ENCODE peak calls at places on chromosome 4, in nine cellular contexts. One of them, this sample, is unnamed.

GRCh38 chr4:8840816-8841455 is 30.7 kb downstream of the HMX1 start:
- DNase-seq in fibroblast of lung: no peak
- DNase-seq in ovary: no peak
- DNase-seq in uterus: no peak
- DNase-seq in esophagus squamous epithelium: no peak
- DNase-seq in PC-9: no peak
- DNase-seq in heart left ventricle: no peak
- DNase-seq in Panc1: no peak
- DNase-seq in astrocyte: no peak
- DNase-seq in this sample: no peak

GRCh38 chr4:54499308-54500074 is 158.3 kb upstream of the KIT start:
- DNase-seq in Panc1: no peak
- DNase-seq in ovary: no peak
- DNase-seq in PC-9: peak; percentile 61
- DNase-seq in astrocyte: peak; percentile 52
- DNase-seq in fibroblast of lung: peak; percentile 66
- DNase-seq in heart left ventricle: no peak
- DNase-seq in uterus: no peak
- DNase-seq in esophagus squamous epithelium: no peak
- DNase-seq in this sample: no peak

GRCh38 chr4:163484906-163485305 is 9.6 kb upstream of the TMA16 start:
- DNase-seq in PC-9: no peak
- DNase-seq in fibroblast of lung: peak; percentile 34
- DNase-seq in astrocyte: peak; percentile 10
- DNase-seq in uterus: peak; percentile 37
- DNase-seq in Panc1: no peak
- DNase-seq in esophagus squamous epithelium: no peak
- DNase-seq in heart left ventricle: no peak
- DNase-seq in ovary: no peak
- DNase-seq in this sample: peak; percentile 14

GRCh38 chr4:36244257-36245084 is at the start of gene ARAP2:
- DNase-seq in uterus: peak; percentile 34
- DNase-seq in Panc1: no peak
- DNase-seq in astrocyte: peak; percentile 53
- DNase-seq in PC-9: peak; percentile 76
- DNase-seq in ovary: peak; percentile 15
- DNase-seq in fibroblast of lung: peak; percentile 68
- DNase-seq in heart left ventricle: peak; percentile 41
- DNase-seq in esophagus squamous epithelium: peak; percentile 2
- DNase-seq in this sample: no peak

GRCh38 chr4:159191989-159192388 is 89.1 kb downstream of the RAPGEF2 start:
- DNase-seq in PC-9: peak; percentile 49
- DNase-seq in astrocyte: peak; percentile 83
- DNase-seq in ovary: no peak
- DNase-seq in fibroblast of lung: peak; percentile 88
- DNase-seq in Panc1: no peak
- DNase-seq in uterus: no peak
- DNase-seq in heart left ventricle: no peak
- DNase-seq in esophagus squamous epithelium: no peak
- DNase-seq in this sample: no peak

GRCh38 chr4:104574371-104574770 is 79.7 kb upstream of the CXXC4 start:
- DNase-seq in fibroblast of lung: no peak
- DNase-seq in esophagus squamous epithelium: no peak
- DNase-seq in uterus: no peak
- DNase-seq in PC-9: no peak
- DNase-seq in heart left ventricle: no peak
- DNase-seq in Panc1: no peak
- DNase-seq in astrocyte: no peak
- DNase-seq in ovary: no peak
- DNase-seq in this sample: no peak

GRCh38 chr4:186037692-186038658 is 31.0 kb upstream of the TLR3 start:
- DNase-seq in astrocyte: peak; percentile 54
- DNase-seq in PC-9: peak; percentile 65
- DNase-seq in fibroblast of lung: peak; percentile 69
- DNase-seq in ovary: peak; percentile 36
- DNase-seq in uterus: peak; percentile 62
- DNase-seq in heart left ventricle: no peak
- DNase-seq in esophagus squamous epithelium: no peak
- DNase-seq in Panc1: peak; percentile 51
- DNase-seq in this sample: peak; percentile 54

GRCh38 chr4:26510334-26510705 is 20.0 kb upstream of the CCKAR start:
- DNase-seq in ovary: no peak
- DNase-seq in fibroblast of lung: no peak
- DNase-seq in astrocyte: no peak
- DNase-seq in heart left ventricle: no peak
- DNase-seq in Panc1: no peak
- DNase-seq in uterus: no peak
- DNase-seq in esophagus squamous epithelium: no peak
- DNase-seq in PC-9: no peak
- DNase-seq in this sample: no peak

GRCh38 chr4:100736651-100737450 is 219.0 kb upstream of the EMCN start:
- DNase-seq in Panc1: no peak
- DNase-seq in ovary: no peak
- DNase-seq in astrocyte: peak; percentile 95
- DNase-seq in esophagus squamous epithelium: no peak
- DNase-seq in PC-9: peak; percentile 38
- DNase-seq in fibroblast of lung: peak; percentile 95
- DNase-seq in uterus: peak; percentile 19
- DNase-seq in heart left ventricle: no peak
- DNase-seq in this sample: peak; percentile 54

GRCh38 chr4:72945719-72946336 is 123.7 kb downstream of the COX18 start:
- DNase-seq in fibroblast of lung: no peak
- DNase-seq in esophagus squamous epithelium: no peak
- DNase-seq in Panc1: no peak
- DNase-seq in heart left ventricle: no peak
- DNase-seq in PC-9: no peak
- DNase-seq in uterus: no peak
- DNase-seq in astrocyte: no peak
- DNase-seq in ovary: no peak
- DNase-seq in this sample: no peak

GRCh38 chr4:96154676-96155075 is 314.8 kb downstream of the PDHA2 start:
- DNase-seq in PC-9: no peak
- DNase-seq in Panc1: no peak
- DNase-seq in fibroblast of lung: peak; percentile 71
- DNase-seq in uterus: no peak
- DNase-seq in astrocyte: peak; percentile 64
- DNase-seq in heart left ventricle: no peak
- DNase-seq in ovary: no peak
- DNase-seq in esophagus squamous epithelium: no peak
- DNase-seq in this sample: no peak

GRCh38 chr4:128854433-128854832 is 44.9 kb downstream of the JADE1 start:
- DNase-seq in fibroblast of lung: peak; percentile 76
- DNase-seq in PC-9: no peak
- DNase-seq in esophagus squamous epithelium: no peak
- DNase-seq in Panc1: no peak
- DNase-seq in ovary: no peak
- DNase-seq in astrocyte: peak; percentile 67
- DNase-seq in heart left ventricle: no peak
- DNase-seq in uterus: no peak
- DNase-seq in this sample: no peak

GRCh38 chr4:88705223-88705622 is 7.6 kb upstream of the NAP1L5 start:
- DNase-seq in ovary: no peak
- DNase-seq in PC-9: no peak
- DNase-seq in Panc1: no peak
- DNase-seq in fibroblast of lung: no peak
- DNase-seq in astrocyte: no peak
- DNase-seq in heart left ventricle: no peak
- DNase-seq in esophagus squamous epithelium: no peak
- DNase-seq in uterus: no peak
- DNase-seq in this sample: no peak

GRCh38 chr4:88705805-88706518 is 8.3 kb upstream of the NAP1L5 start:
- DNase-seq in heart left ventricle: no peak
- DNase-seq in esophagus squamous epithelium: no peak
- DNase-seq in PC-9: no peak
- DNase-seq in fibroblast of lung: peak; percentile 69
- DNase-seq in astrocyte: peak; percentile 59
- DNase-seq in uterus: no peak
- DNase-seq in Panc1: no peak
- DNase-seq in ovary: no peak
- DNase-seq in this sample: no peak

GRCh38 chr4:88702780-88703179 is 5.2 kb upstream of the NAP1L5 start:
- DNase-seq in ovary: no peak
- DNase-seq in heart left ventricle: no peak
- DNase-seq in Panc1: no peak
- DNase-seq in fibroblast of lung: no peak
- DNase-seq in uterus: no peak
- DNase-seq in astrocyte: no peak
- DNase-seq in esophagus squamous epithelium: no peak
- DNase-seq in PC-9: no peak
- DNase-seq in this sample: no peak

GRCh38 chr4:88709989-88710388 is 12.4 kb upstream of the NAP1L5 start:
- DNase-seq in uterus: no peak
- DNase-seq in heart left ventricle: no peak
- DNase-seq in PC-9: no peak
- DNase-seq in ovary: no peak
- DNase-seq in astrocyte: no peak
- DNase-seq in fibroblast of lung: no peak
- DNase-seq in esophagus squamous epithelium: no peak
- DNase-seq in Panc1: no peak
- DNase-seq in this sample: no peak

GRCh38 chr4:88706574-88706973 is 8.9 kb upstream of the NAP1L5 start:
- DNase-seq in PC-9: no peak
- DNase-seq in fibroblast of lung: peak; percentile 66
- DNase-seq in Panc1: no peak
- DNase-seq in esophagus squamous epithelium: no peak
- DNase-seq in ovary: peak; percentile 28
- DNase-seq in uterus: peak; percentile 41
- DNase-seq in astrocyte: peak; percentile 58
- DNase-seq in heart left ventricle: no peak
- DNase-seq in this sample: no peak
- TF ChIP-seq CTCF in PC-9: no peak
- TF ChIP-seq CTCF in fibroblast of lung: peak; percentile 70
- TF ChIP-seq CTCF in Panc1: peak; percentile 56
- TF ChIP-seq CTCF in esophagus squamous epithelium: peak; percentile 9
- TF ChIP-seq CTCF in ovary: peak; percentile 39
- TF ChIP-seq CTCF in uterus: peak; percentile 68
- TF ChIP-seq CTCF in astrocyte: peak; percentile 52
- TF ChIP-seq CTCF in heart left ventricle: peak; percentile 59
- TF ChIP-seq CTCF in this sample: peak; percentile 63

GRCh38 chr4:139903845-139904244 is 238.2 kb downstream of the MGST2 start:
- DNase-seq in Panc1: no peak
- DNase-seq in ovary: no peak
- DNase-seq in astrocyte: no peak
- DNase-seq in PC-9: no peak
- DNase-seq in esophagus squamous epithelium: no peak
- DNase-seq in heart left ventricle: no peak
- DNase-seq in fibroblast of lung: no peak
- DNase-seq in uterus: no peak
- DNase-seq in this sample: no peak

GRCh38 chr4:139904406-139904805 is 238.8 kb downstream of the MGST2 start:
- DNase-seq in ovary: no peak
- DNase-seq in fibroblast of lung: no peak
- DNase-seq in astrocyte: no peak
- DNase-seq in heart left ventricle: no peak
- DNase-seq in esophagus squamous epithelium: no peak
- DNase-seq in Panc1: no peak
- DNase-seq in uterus: no peak
- DNase-seq in PC-9: no peak
- DNase-seq in this sample: no peak

GRCh38 chr4:139907001-139907809 is 241.6 kb downstream of the MGST2 start:
- DNase-seq in heart left ventricle: no peak
- DNase-seq in esophagus squamous epithelium: no peak
- DNase-seq in ovary: no peak
- DNase-seq in astrocyte: peak; percentile 51
- DNase-seq in fibroblast of lung: peak; percentile 58
- DNase-seq in Panc1: no peak
- DNase-seq in uterus: no peak
- DNase-seq in PC-9: no peak
- DNase-seq in this sample: no peak

GRCh38 chr4:139902328-139903217 is 237.0 kb downstream of the MGST2 start:
- DNase-seq in PC-9: no peak
- DNase-seq in ovary: peak; percentile 43
- DNase-seq in fibroblast of lung: no peak
- DNase-seq in esophagus squamous epithelium: no peak
- DNase-seq in astrocyte: no peak
- DNase-seq in Panc1: no peak
- DNase-seq in uterus: no peak
- DNase-seq in heart left ventricle: no peak
- DNase-seq in this sample: no peak

GRCh38 chr4:139905489-139905888 is 239.9 kb downstream of the MGST2 start:
- DNase-seq in PC-9: no peak
- DNase-seq in ovary: no peak
- DNase-seq in astrocyte: no peak
- DNase-seq in heart left ventricle: no peak
- DNase-seq in esophagus squamous epithelium: no peak
- DNase-seq in uterus: no peak
- DNase-seq in Panc1: no peak
- DNase-seq in fibroblast of lung: no peak
- DNase-seq in this sample: no peak
- H3K4me3 ChIP-seq in PC-9: no peak overlapping the region
- H3K4me3 ChIP-seq in ovary: no peak overlapping the region
- H3K4me3 ChIP-seq in astrocyte: no peak overlapping the region
- H3K4me3 ChIP-seq in heart left ventricle: no peak overlapping the region
- H3K4me3 ChIP-seq in esophagus squamous epithelium: no peak overlapping the region
- H3K4me3 ChIP-seq in uterus: no peak overlapping the region
- H3K4me3 ChIP-seq in Panc1: no peak overlapping the region
- H3K4me3 ChIP-seq in fibroblast of lung: no peak overlapping the region
- H3K4me3 ChIP-seq in this sample: no peak overlapping the region

GRCh38 chr4:85488416-85488815 is 13.5 kb downstream of the ARHGAP24 start:
- DNase-seq in esophagus squamous epithelium: no peak
- DNase-seq in uterus: no peak
- DNase-seq in fibroblast of lung: no peak
- DNase-seq in PC-9: no peak
- DNase-seq in heart left ventricle: no peak
- DNase-seq in astrocyte: no peak
- DNase-seq in Panc1: no peak
- DNase-seq in ovary: no peak
- DNase-seq in this sample: no peak
- H3K27me3 ChIP-seq in esophagus squamous epithelium: no peaks in the 10 kb centered on the region
- H3K27me3 ChIP-seq in uterus: no peaks in the 10 kb centered on the region
- H3K27me3 ChIP-seq in fibroblast of lung: no peaks in the 10 kb centered on the region
- H3K27me3 ChIP-seq in PC-9: no peaks in the 10 kb centered on the region
- H3K27me3 ChIP-seq in heart left ventricle: no peaks in the 10 kb centered on the region
- H3K27me3 ChIP-seq in astrocyte: no peaks in the 10 kb centered on the region
- H3K27me3 ChIP-seq in Panc1: no peaks in the 10 kb centered on the region
- H3K27me3 ChIP-seq in ovary: no peaks in the 10 kb centered on the region
- H3K27me3 ChIP-seq in this sample: no peaks in the 10 kb centered on the region

GRCh38 chr4:126627255-126627654 is 1005.5 kb upstream of the INTU start:
- DNase-seq in uterus: no peak
- DNase-seq in Panc1: no peak
- DNase-seq in heart left ventricle: no peak
- DNase-seq in fibroblast of lung: peak; percentile 10
- DNase-seq in esophagus squamous epithelium: no peak
- DNase-seq in PC-9: no peak
- DNase-seq in astrocyte: no peak
- DNase-seq in ovary: no peak
- DNase-seq in this sample: no peak
- TF ChIP-seq CTCF in uterus: no peak
- TF ChIP-seq CTCF in Panc1: peak; percentile 31
- TF ChIP-seq CTCF in heart left ventricle: no peak
- TF ChIP-seq CTCF in fibroblast of lung: peak; percentile 77
- TF ChIP-seq CTCF in esophagus squamous epithelium: no peak
- TF ChIP-seq CTCF in PC-9: peak; percentile 58
- TF ChIP-seq CTCF in astrocyte: peak; percentile 35
- TF ChIP-seq CTCF in ovary: no peak
- TF ChIP-seq CTCF in this sample: peak; percentile 45

This sample was measured in kidney epithelial cell.